ENCODE peak calls at places on chromosomes 5 and 9, in seven cellular contexts. J is gastrocnemius medialis, X is PC-3, Y is ovary, F is cardiac muscle cell, V is esophagus squamous epithelium, E is A549. W is an unnamed sample.

GRCh38 chr5:10601246-10602030 is 37.6 kb downstream of the ANKRD33B start:
- DNase-seq in F (peak; percentile 41), J (peak; percentile 86), E (peak; percentile 90), Y (peak; percentile 91), X (peak; percentile 99), V (peak; percentile 12), W (peak; percentile 91)

GRCh38 chr9:135002336-135002735 is 84.6 kb upstream of the FCN1 start:
- DNase-seq in F (no peak), J (no peak), V (no peak), X (no peak), Y (no peak), E (no peak), W (no peak)

GRCh38 chr5:166119506-166119905 is 2171.9 kb upstream of the WWC1 start:
- DNase-seq in E (no peak), V (no peak), Y (no peak), F (no peak), X (no peak), J (no peak), W (no peak)

GRCh38 chr9:621199-621860 is 220.2 kb upstream of the DMRT1 start:
- DNase-seq in Y (no peak), J (no peak), E (no peak), V (no peak), X (no peak), F (no peak), W (no peak)

GRCh38 chr5:105968961-105969360 is 1701.8 kb downstream of the EFNA5 start:
- DNase-seq in Y (no peak), E (no peak), F (no peak), J (no peak), V (no peak), X (no peak), W (no peak)

GRCh38 chr9:37293664-37294524 is 128.6 kb upstream of the GRHPR start:
- DNase-seq in Y (no peak), F (no peak), V (no peak), J (no peak), E (no peak), X (no peak), W (no peak)

GRCh38 chr5:109805882-109806281 is 116.2 kb downstream of the MAN2A1 start:
- DNase-seq in J (no peak), F (peak; percentile 38), X (no peak), V (no peak), Y (no peak), E (no peak), W (no peak)

GRCh38 chr5:127878174-127878750 is 175.1 kb downstream of the CCDC192 start:
- DNase-seq in F (peak; percentile 59), E (peak; percentile 85), X (peak; percentile 80), Y (no peak), J (no peak), V (no peak), W (no peak)

GRCh38 chr5:178839319-178839704 is 20.4 kb upstream of the ZNF354B start:
- DNase-seq in J (no peak), V (no peak), X (peak; percentile 82), F (peak; percentile 73), E (peak; percentile 20), Y (no peak), W (no peak)

GRCh38 chr5:41122459-41122858 is 51.3 kb upstream of the MROH2B start:
- DNase-seq in J (no peak), V (no peak), Y (no peak), X (no peak), E (peak; percentile 21), F (no peak), W (no peak)

GRCh38 chr9:36928670-36929349 is 105.3 kb downstream of the PAX5 start:
- DNase-seq in V (no peak), J (no peak), X (peak; percentile 65), E (peak; percentile 27), Y (no peak), F (no peak), W (no peak)

GRCh38 chr9:95796029-95796428 is 79.5 kb upstream of the ERCC6L2 start:
- DNase-seq in E (no peak), Y (no peak), V (no peak), J (no peak), F (no peak), X (no peak), W (no peak)

GRCh38 chr5:149371296-149371962 is 7.7 kb downstream of the IL17B start:
- DNase-seq in J (no peak), Y (peak; percentile 61), V (no peak), F (peak; percentile 74), X (peak; percentile 83), E (peak; percentile 62), W (peak; percentile 73)

GRCh38 chr5:17203329-17204132 is 13.9 kb upstream of the BASP1 start:
- DNase-seq in Y (no peak), X (peak; percentile 97), F (peak; percentile 73), J (no peak), E (peak; percentile 76), V (no peak), W (no peak)

GRCh38 chr5:170329524-170329923 is 31.9 kb upstream of the LCP2 start:
- DNase-seq in E (no peak), Y (no peak), V (no peak), F (no peak), X (no peak), J (no peak), W (no peak)

GRCh38 chr5:74636149-74636548 is 4.4 kb downstream of the ENC1 start:
- DNase-seq in Y (no peak), F (no peak), V (no peak), X (no peak), J (no peak), E (no peak), W (no peak)
- H3K4me1 ChIP-seq in Y (peaks cover 24% of the 10 kb centered on the region), F (peaks cover 12% of the 10 kb centered on the region), V (no peaks in the 10 kb centered on the region), X (peaks cover 72% of the 10 kb centered on the region), J (peaks cover 27% of the 10 kb centered on the region), E (peaks cover 55% of the 10 kb centered on the region), W (peaks cover 9% of the 10 kb centered on the region)

GRCh38 chr5:43639566-43639965 is 36.6 kb downstream of the NNT start:
- DNase-seq in X (no peak), F (no peak), Y (no peak), J (no peak), V (no peak), E (no peak), W (no peak)
- H3K27ac ChIP-seq in X (no peak overlapping the region), F (no peak overlapping the region), Y (no peak overlapping the region), J (peak overlapping the region; percentile 5), V (no peak overlapping the region), E (no peak overlapping the region), W (peak overlapping the region; percentile 22)

DNA sequence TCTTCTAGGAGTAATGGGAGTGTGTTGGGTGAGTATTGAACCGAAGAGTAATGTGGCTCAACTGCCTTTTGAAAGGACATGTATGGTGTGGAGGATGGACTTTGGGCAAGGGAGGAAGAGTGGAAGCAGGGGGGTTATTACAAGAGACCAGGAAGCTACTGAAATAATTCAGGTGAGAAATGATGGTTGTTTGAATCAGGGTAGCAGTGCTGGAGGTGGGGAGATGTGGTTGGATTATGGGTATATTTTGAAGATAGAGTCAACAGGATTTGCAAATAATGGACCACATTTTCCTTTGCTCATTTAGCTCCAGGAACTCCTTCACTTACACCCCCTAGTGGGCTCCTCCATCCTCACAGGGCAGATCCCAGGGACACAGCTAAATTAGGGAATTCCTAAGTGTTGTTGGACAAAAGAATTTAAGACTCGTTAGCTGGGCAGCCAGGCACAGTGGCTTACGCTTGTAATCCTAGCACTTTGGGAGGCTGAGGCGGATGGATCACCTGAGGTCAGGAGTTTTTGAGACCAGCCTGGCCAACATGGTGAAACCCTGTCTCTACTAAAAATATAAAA is 1.2 kb upstream of the SLC4A9 start:
- DNase-seq in E (peak; percentile 51), V (no peak), X (peak; percentile 64), J (no peak), F (peak; percentile 51), Y (no peak), W (no peak)
- TF ChIP-seq CTCF in E (peak; percentile 13), V (no peak), X (peak; percentile 68), J (no peak), F (peak; percentile 59), Y (no peak), W (no peak)

GRCh38 chr5:96721351-96721970 is 59.3 kb downstream of the CAST start:
- DNase-seq in V (no peak), F (no peak), X (no peak), J (peak; percentile 90), Y (no peak), E (no peak), W (no peak)
- H3K4me1 ChIP-seq in V (peaks cover 7% of the 10 kb centered on the region), F (peaks cover 4% of the 10 kb centered on the region), X (no peaks in the 10 kb centered on the region), J (peaks cover 85% of the 10 kb centered on the region), Y (peaks cover 2% of the 10 kb centered on the region), E (peaks cover 18% of the 10 kb centered on the region), W (no peaks in the 10 kb centered on the region)

W was measured in ascending aorta.